ENCODE peak calls at places on chromosomes 13 and 19, in six cellular contexts. R is NCI-H1092, N is T-helper 9 cell, C is Caki2, P is EH, K is brain pericyte. E is an unnamed sample.

GRCh38 chr19:33689138-33689746 is 67.5 kb downstream of the CHST8 start:
- DNase-seq in R (no peak), N (no peak), C (no peak), P (no peak), K (no peak), E (no peak)

GRCh38 chr19:16091546-16092475 is 15.5 kb downstream of the TPM4 start:
- DNase-seq in R (no peak), N (no peak), C (no peak), P (peak), K (no peak), E (no peak)

GRCh38 chr13:50060718-50061117 is 45.5 kb downstream of the KCNRG start:
- DNase-seq in R (no peak), N (no peak), C (no peak), P (no peak), K (no peak), E (no peak)

GRCh38 chr13:19862511-19863313 is 737 bp downstream of the ZMYM5 start:
- DNase-seq in R (no peak), N (peak), C (peak), P (peak), K (no peak), E (peak)

GRCh38 chr19:57008432-57008831 is 111.4 kb upstream of the USP29 start:
- DNase-seq in R (no peak), N (no peak), C (no peak), P (no peak), K (no peak), E (no peak)

GRCh38 chr19:45355910-45356309 is 14.5 kb downstream of the ERCC2 start:
- DNase-seq in R (no peak), N (no peak), C (no peak), P (no peak), K (no peak), E (no peak)

GRCh38 chr19:1189419-1189818 is 15.4 kb upstream of the SBNO2 start:
- DNase-seq in R (no peak), N (no peak), C (peak), P (no peak), K (no peak), E (peak)

GRCh38 chr13:51006067-51006800 is 96.6 kb downstream of the RNASEH2B start:
- DNase-seq in R (no peak), N (no peak), C (no peak), P (peak), K (no peak), E (peak)

GRCh38 chr13:34038326-34039068 is 220.5 kb downstream of the RFC3 start:
- DNase-seq in R (no peak), N (no peak), C (no peak), P (no peak), K (no peak), E (no peak)

GRCh38 chr19:39401549-39402416 is 4.9 kb upstream of the ZFP36 start:
- DNase-seq in R (no peak), N (peak), C (peak), P (peak), K (no peak), E (peak)

GRCh38 chr13:28761586-28761985 is 42.8 kb upstream of the SLC46A3 start:
- DNase-seq in R (no peak), N (no peak), C (no peak), P (peak), K (no peak), E (no peak)